ENCODE peak calls at places on chromosomes 1 and 21, in five cellular contexts. Z is WTC11; C is AG09319; I is PC-3; G is CD8-positive, alpha-beta T cell. P is an unnamed sample.
A peak's percentile ranks its signal among the peaks of the same experiment; 100 is the strongest.

GRCh38 chr1:41622859-41623732 is 138.6 kb upstream of the EDN2 start:
- DNase-seq in I (peak; percentile 31), Z (no peak), G (no peak), C (no peak), P (no peak)

GRCh38 chr21:42746593-42747266 is 93.3 kb downstream of the PDE9A start:
- DNase-seq in G (peak; percentile 30), Z (no peak), C (no peak), I (no peak), P (no peak)

GRCh38 chr1:182716740-182717720 is 32.6 kb upstream of the RGS8 start:
- DNase-seq in I (no peak), G (no peak), Z (no peak), C (no peak), P (no peak)

GRCh38 chr1:10152709-10153284 is 57.6 kb upstream of the KIF1B start:
- DNase-seq in I (peak; percentile 60), C (no peak), Z (peak; percentile 80), G (no peak), P (peak; percentile 68)

GRCh38 chr1:223716302-223716862 is 4.0 kb downstream of the CAPN2 start:
- DNase-seq in G (peak; percentile 56), Z (no peak), C (no peak), I (no peak), P (no peak)

GRCh38 chr1:174274452-174274851 is 115.1 kb downstream of the RABGAP1L start:
- DNase-seq in I (no peak), Z (no peak), G (no peak), C (no peak), P (no peak)

GRCh38 chr1:151728151-151728711 is 6.9 kb downstream of the RIIAD1 start:
- DNase-seq in I (no peak), Z (no peak), G (no peak), C (no peak), P (no peak)

GRCh38 chr1:11746795-11747487 is 11.0 kb downstream of the AGTRAP start:
- DNase-seq in G (no peak), I (no peak), Z (no peak), C (no peak), P (no peak)

GRCh38 chr1:242187816-242188215 is 188.9 kb upstream of the MAP1LC3C start:
- DNase-seq in G (no peak), Z (no peak), C (no peak), I (no peak), P (no peak)

GRCh38 chr1:119340861-119341261 is 27.7 kb upstream of the HAO2 start:
- DNase-seq in C (no peak), I (no peak), Z (peak; percentile 36), G (no peak), P (no peak)

GRCh38 chr1:110524311-110525249 is 5.6 kb upstream of the KCNA10 start:
- DNase-seq in Z (peak; percentile 81), I (peak; percentile 52), C (no peak), G (peak; percentile 23), P (peak; percentile 74)

GRCh38 chr1:27602510-27603319 is 1.2 kb downstream of the AHDC1 start:
- DNase-seq in G (no peak), I (peak; percentile 45), C (no peak), Z (peak; percentile 53), P (peak; percentile 57)

GRCh38 chr1:147545133-147545532 is 3.8 kb downstream of the BCL9 start:
- DNase-seq in Z (peak; percentile 63), I (peak; percentile 95), C (no peak), G (peak; percentile 79), P (no peak)

GRCh38 chr1:245087723-245088122 is 67.1 kb upstream of the KIF26B start:
- DNase-seq in C (no peak), Z (no peak), G (no peak), I (no peak), P (no peak)

GRCh38 chr1:35222322-35223108 is 29.6 kb upstream of the SFPQ start:
- DNase-seq in Z (no peak), C (peak; percentile 82), I (no peak), G (no peak), P (no peak)

GRCh38 chr1:183777359-183777758 is 27.6 kb upstream of the RGL1 start:
- DNase-seq in C (no peak), Z (no peak), I (no peak), G (no peak), P (no peak)

GRCh38 chr1:38581396-38581795 is 278.2 kb downstream of the RRAGC start:
- DNase-seq in G (no peak), Z (no peak), I (no peak), C (no peak), P (no peak)

GRCh38 chr21:38796426-38796825 is 9.3 kb upstream of the ETS2 start:
- DNase-seq in G (no peak), Z (no peak), C (no peak), I (peak; percentile 38), P (no peak)

GRCh38 chr1:102097451-102097850 is 100.7 kb upstream of the OLFM3 start:
- DNase-seq in C (no peak), Z (no peak), I (peak; percentile 83), G (no peak), P (no peak)

GRCh38 chr1:67833595-67833926 is 294 bp upstream of the GNG12 start:
- DNase-seq in Z (no peak), I (peak; percentile 44), C (no peak), G (no peak), P (no peak)

GRCh38 chr1:41683681-41684500 is 199.4 kb upstream of the EDN2 start:
- DNase-seq in C (no peak), I (peak; percentile 69), G (peak; percentile 20), Z (no peak), P (no peak)

DNA sequence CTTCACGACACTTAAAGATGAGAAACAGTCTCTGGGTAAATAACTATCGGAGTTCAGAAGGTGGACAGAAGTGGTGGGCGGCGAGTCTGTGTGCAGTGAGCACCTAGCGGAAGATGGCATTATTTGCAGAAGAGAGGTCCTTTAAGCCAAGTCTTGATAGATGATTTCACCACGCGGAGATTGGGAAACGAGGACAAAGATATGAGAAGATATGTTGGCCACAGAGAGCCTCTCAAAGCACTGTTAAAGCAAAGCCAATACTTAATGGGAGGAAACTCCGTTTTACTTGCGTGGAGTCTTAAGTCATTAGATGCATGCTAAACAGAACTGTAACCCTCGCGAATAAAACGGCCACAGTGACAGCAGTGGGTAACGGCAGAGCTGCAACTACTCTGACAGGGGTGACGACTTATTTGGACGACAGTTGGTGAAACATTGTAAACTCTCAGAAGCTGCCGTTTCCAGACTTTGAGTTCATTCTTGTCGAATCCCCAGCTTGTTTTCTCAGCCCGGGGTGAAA is 576 bp upstream of the CEP350 start:
- DNase-seq in C (no peak), Z (no peak), I (no peak), G (no peak), P (no peak)
- TF ChIP-seq CTCF in C (peak; percentile 23), Z (no peak), I (peak; percentile 37), G (peak; percentile 47), P (no peak)

GRCh38 chr1:202568466-202569196 is 141.6 kb downstream of the SYT2 start:
- DNase-seq in Z (no peak), I (no peak), G (no peak), C (no peak), P (no peak)

GRCh38 chr1:202569393-202570322 is 140.6 kb downstream of the SYT2 start:
- DNase-seq in Z (no peak), C (no peak), G (no peak), I (no peak), P (no peak)

GRCh38 chr1:202572867-202573266 is 137.4 kb downstream of the SYT2 start:
- DNase-seq in G (no peak), C (no peak), Z (no peak), I (no peak), P (no peak)

GRCh38 chr1:202567747-202568146 is 142.5 kb downstream of the SYT2 start:
- DNase-seq in G (no peak), Z (no peak), I (no peak), C (no peak), P (no peak)

GRCh38 chr1:202571719-202572339 is 138.4 kb downstream of the SYT2 start:
- DNase-seq in I (peak; percentile 46), C (no peak), Z (peak; percentile 44), G (no peak), P (no peak)
- TF ChIP-seq CTCF in I (peak; percentile 78), C (peak; percentile 65), Z (peak; percentile 74), G (peak; percentile 68), P (peak; percentile 66)

GRCh38 chr1:220544901-220545303 is 17.0 kb downstream of the MARK1 start:
- DNase-seq in Z (peak; percentile 27), C (no peak), G (no peak), I (peak; percentile 33), P (no peak)
- TF ChIP-seq CTCF in Z (no peak), C (no peak), G (no peak), I (peak; percentile 61), P (no peak)

GRCh38 chr1:180916012-180916770 is 3.5 kb downstream of the KIAA1614 start:
- DNase-seq in Z (no peak), G (no peak), I (no peak), C (no peak), P (peak; percentile 1)

GRCh38 chr1:180919183-180919700 is 6.5 kb downstream of the KIAA1614 start:
- DNase-seq in Z (no peak), G (no peak), I (no peak), C (no peak), P (no peak)

GRCh38 chr1:180916771-180917170 is 4.1 kb downstream of the KIAA1614 start:
- DNase-seq in Z (no peak), C (no peak), G (no peak), I (no peak), P (no peak)

GRCh38 chr1:180918519-180918918 is 5.8 kb downstream of the KIAA1614 start:
- DNase-seq in C (no peak), G (no peak), Z (no peak), I (no peak), P (no peak)

GRCh38 chr1:180917306-180918065 is 4.8 kb downstream of the KIAA1614 start:
- DNase-seq in I (no peak), Z (no peak), G (no peak), C (no peak), P (no peak)
- TF ChIP-seq CTCF in I (no peak), Z (no peak), G (no peak), C (peak; percentile 26), P (no peak)

DNA sequence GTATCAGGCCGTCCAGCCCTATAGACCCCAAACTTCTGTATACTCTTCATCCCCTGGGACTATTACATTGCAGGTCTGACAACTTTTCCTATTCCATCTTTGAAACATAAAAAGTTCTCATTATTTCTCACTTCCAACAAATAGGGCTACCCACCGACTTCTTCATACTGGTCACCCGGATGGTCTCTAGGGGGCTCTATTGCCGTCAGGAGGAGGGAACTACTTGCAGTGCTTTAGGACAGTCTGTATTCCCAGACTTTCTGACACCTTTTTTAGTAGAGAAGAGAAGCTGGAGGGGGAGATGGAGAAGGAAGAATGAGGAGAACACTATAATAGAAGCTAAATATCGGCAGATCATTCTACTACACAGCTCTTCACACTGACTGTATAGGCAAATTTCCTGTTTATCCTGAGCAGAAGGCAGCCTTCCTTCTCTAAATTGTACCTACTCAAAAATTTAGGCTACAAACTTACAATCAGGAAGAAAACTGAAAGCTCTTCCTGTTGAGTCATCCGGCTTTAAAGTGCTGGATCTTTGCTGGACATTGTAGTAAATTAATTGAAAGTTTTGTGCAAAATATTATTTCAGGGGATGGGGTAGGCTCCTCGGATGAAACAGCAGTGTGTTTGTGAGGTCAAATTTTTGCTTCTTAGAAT is 54.6 kb downstream of the CDC7 start:
- DNase-seq in C (no peak), I (peak; percentile 38), G (no peak), Z (peak; percentile 24), P (no peak)
- TF ChIP-seq CTCF in C (no peak), I (no peak), G (no peak), Z (no peak), P (no peak)

P was measured in glutamatergic neuron.